ENCODE peak calls at places on chromosomes 13 and 19, in six cellular contexts. Z is H9, N is mesenchymal stem cell, K is IMR-90, P is neuronal stem cell, E is H1. H is an unnamed sample.

GRCh38 chr19:45352914-45353796 is 12.6 kb downstream of the KLC3 start:
- DNase-seq in Z (no peak), N (no peak), K (no peak), P (no peak), E (no peak), H (no peak)

GRCh38 chr13:27621116-27621365 is 651 bp upstream of the POLR1D start:
- DNase-seq in Z (no peak), N (peak; percentile 76), K (no peak), P (no peak), E (no peak), H (no peak)

GRCh38 chr19:1853295-1854031 is 5.2 kb upstream of the REXO1 start:
- DNase-seq in Z (peak; percentile 90), N (peak; percentile 81), K (peak; percentile 68), P (no peak), E (peak; percentile 98), H (peak; percentile 90)

GRCh38 chr13:21079761-21080730 is 18.7 kb upstream of the LATS2 start:
- DNase-seq in Z (no peak), N (peak; percentile 90), K (peak; percentile 93), P (no peak), E (no peak), H (peak; percentile 97)

GRCh38 chr19:40791996-40792395 is 7.0 kb upstream of the EGLN2 start:
- DNase-seq in Z (no peak), N (no peak), K (no peak), P (no peak), E (no peak), H (no peak)

GRCh38 chr19:29967623-29968022 is 25.6 kb downstream of the URI1 start:
- DNase-seq in Z (no peak), N (peak; percentile 36), K (peak; percentile 37), P (no peak), E (no peak), H (no peak)

GRCh38 chr19:8576273-8576993 is 809 bp downstream of the MYO1F start:
- DNase-seq in Z (no peak), N (no peak), K (no peak), P (no peak), E (no peak), H (peak; percentile 15)

GRCh38 chr13:75832812-75833211 is 196.7 kb downstream of the LMO7 start:
- DNase-seq in Z (no peak), N (no peak), K (no peak), P (no peak), E (no peak), H (no peak)

GRCh38 chr13:36344173-36344572 is 2.0 kb downstream of the SPART start:
- DNase-seq in Z (no peak), N (peak; percentile 89), K (peak; percentile 70), P (no peak), E (no peak), H (peak; percentile 41)

GRCh38 chr13:26961890-26962615 is 201.5 kb upstream of the GPR12 start:
- DNase-seq in Z (no peak), N (no peak), K (no peak), P (no peak), E (no peak), H (no peak)

GRCh38 chr13:74696148-74696922 is 562.1 kb upstream of the KLF12 start:
- DNase-seq in Z (no peak), N (no peak), K (no peak), P (no peak), E (no peak), H (no peak)

GRCh38 chr19:18418034-18418724 is 1.0 kb upstream of the SSBP4 start:
- DNase-seq in Z (no peak), N (no peak), K (no peak), P (no peak), E (no peak), H (no peak)

GRCh38 chr13:112176746-112177119 is 109.8 kb downstream of the SOX1 start:
- DNase-seq in Z (no peak), N (no peak), K (no peak), P (no peak), E (no peak), H (no peak)

GRCh38 chr13:44506719-44507118 is 69.4 kb downstream of the TSC22D1 start:
- DNase-seq in Z (no peak), N (no peak), K (no peak), P (no peak), E (no peak), H (no peak)

GRCh38 chr13:51026016-51026415 is 85.1 kb downstream of the C13orf42 start:
- DNase-seq in Z (no peak), N (no peak), K (no peak), P (no peak), E (no peak), H (no peak)

GRCh38 chr19:3340340-3340739 is 26.0 kb upstream of the NFIC start:
- DNase-seq in Z (no peak), N (no peak), K (no peak), P (no peak), E (no peak), H (no peak)

GRCh38 chr13:53276265-53276664 is 247.7 kb downstream of the OLFM4 start:
- DNase-seq in Z (peak; percentile 29), N (no peak), K (no peak), P (peak; percentile 8), E (no peak), H (no peak)

GRCh38 chr19:44749318-44749717 is 810 bp downstream of the BCL3 start:
- DNase-seq in Z (no peak), N (no peak), K (no peak), P (no peak), E (no peak), H (no peak)

GRCh38 chr13:73880365-73880764 is 253.8 kb downstream of the KLF12 start:
- DNase-seq in Z (no peak), N (peak; percentile 47), K (peak; percentile 36), P (no peak), E (no peak), H (no peak)

DNA sequence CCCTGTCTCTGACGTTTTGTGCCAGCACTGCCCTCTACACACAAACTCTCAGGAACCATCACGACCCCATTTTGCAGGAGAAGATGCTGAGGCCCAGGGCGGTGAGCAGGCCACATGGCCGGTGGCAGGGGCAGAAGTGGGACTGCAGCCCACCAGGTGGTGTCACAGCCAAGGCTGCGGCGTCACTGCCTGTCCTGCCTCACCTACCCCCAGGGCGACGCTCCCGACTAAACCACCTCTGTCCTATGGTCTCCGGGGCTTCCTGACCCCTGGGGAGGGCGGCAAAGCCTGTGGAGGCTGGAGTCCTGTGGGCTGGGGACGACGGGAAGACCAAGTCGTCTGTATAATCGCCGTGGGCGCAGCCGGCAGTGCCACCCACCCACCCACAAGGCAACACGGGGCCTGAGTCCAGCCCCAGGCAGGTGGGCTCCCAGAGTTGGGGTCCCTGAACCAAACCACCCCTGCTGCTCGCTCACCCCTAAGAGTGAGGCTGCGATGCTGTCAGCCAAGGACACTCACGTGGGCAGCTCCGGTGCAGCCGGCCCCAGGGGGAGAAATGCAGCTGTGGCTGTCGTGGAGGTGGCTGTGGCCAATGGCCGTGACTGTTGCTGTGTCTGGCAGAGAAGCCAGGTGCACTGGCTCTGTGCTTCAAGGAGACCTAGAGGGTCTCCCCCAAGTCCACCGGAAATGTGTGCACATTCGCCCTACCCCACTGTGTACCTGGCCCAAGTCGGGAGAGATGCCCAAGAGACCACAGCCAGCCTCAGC is 29.7 kb downstream of the RASA3 start:
- DNase-seq in Z (no peak), N (no peak), K (no peak), P (no peak), E (no peak), H (no peak)
- H4K91ac ChIP-seq in Z (no peak overlapping the region), N (peak overlapping the region; percentile 70), K (no peak overlapping the region), P (no peak overlapping the region), E (peak overlapping the region; percentile 65), H (peak overlapping the region; percentile 20)

GRCh38 chr19:35410487-35410886 is 37.6 kb upstream of the FFAR2 start:
- DNase-seq in Z (no peak), N (no peak), K (no peak), P (no peak), E (no peak), H (no peak)

GRCh38 chr19:35404879-35405622 is 34.2 kb downstream of the GPR42 start:
- DNase-seq in Z (no peak), N (peak; percentile 90), K (peak; percentile 92), P (peak; percentile 17), E (no peak), H (peak; percentile 93)

GRCh38 chr19:35407619-35408018 is 36.8 kb downstream of the GPR42 start:
- DNase-seq in Z (no peak), N (no peak), K (no peak), P (no peak), E (no peak), H (no peak)

GRCh38 chr19:35408284-35409171 is 37.7 kb downstream of the GPR42 start:
- DNase-seq in Z (no peak), N (no peak), K (no peak), P (no peak), E (no peak), H (no peak)

GRCh38 chr19:35409191-35409590 is 38.3 kb downstream of the GPR42 start:
- DNase-seq in Z (no peak), N (no peak), K (no peak), P (no peak), E (no peak), H (no peak)
- H4K91ac ChIP-seq in Z (no peak overlapping the region), N (no peak overlapping the region), K (no peak overlapping the region), P (no peak overlapping the region), E (no peak overlapping the region), H (no peak overlapping the region)

GRCh38 chr13:65917731-65918130 is 1312.4 kb downstream of the PCDH9 start:
- DNase-seq in Z (no peak), N (no peak), K (no peak), P (no peak), E (no peak), H (no peak)
- H4K91ac ChIP-seq in Z (no peak overlapping the region), N (no peak overlapping the region), K (no peak overlapping the region), P (no peak overlapping the region), E (no peak overlapping the region), H (no peak overlapping the region)

DNA sequence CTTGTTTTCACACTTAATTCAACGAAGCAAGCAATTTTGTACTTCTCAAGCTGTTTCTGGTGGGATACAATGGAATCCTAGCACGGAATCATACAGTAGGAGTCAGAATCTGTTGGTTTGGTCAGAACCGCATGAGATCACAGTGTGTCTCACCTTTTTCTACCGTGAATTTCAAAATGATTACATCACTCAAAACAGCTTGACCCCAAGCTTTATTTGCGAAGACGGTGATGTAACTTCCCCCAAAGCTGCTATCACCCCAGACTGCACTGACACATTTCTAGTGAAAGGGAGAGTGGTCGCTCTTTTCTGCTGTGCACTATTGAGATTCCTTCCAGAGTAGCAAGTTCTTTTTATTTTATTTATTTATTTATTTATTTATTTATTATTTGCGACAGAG is 9.6 kb downstream of the C19orf18 start:
- DNase-seq in Z (no peak), N (no peak), K (no peak), P (no peak), E (no peak), H (no peak)
- H4K91ac ChIP-seq in Z (no peak overlapping the region), N (no peak overlapping the region), K (no peak overlapping the region), P (no peak overlapping the region), E (no peak overlapping the region), H (no peak overlapping the region)

GRCh38 chr19:5251096-5252065 is 89.2 kb downstream of the PTPRS start:
- DNase-seq in Z (peak; percentile 49), N (no peak), K (no peak), P (no peak), E (no peak), H (no peak)
- H4K91ac ChIP-seq in Z (no peak overlapping the region), N (no peak overlapping the region), K (no peak overlapping the region), P (no peak overlapping the region), E (no peak overlapping the region), H (no peak overlapping the region)

DNA sequence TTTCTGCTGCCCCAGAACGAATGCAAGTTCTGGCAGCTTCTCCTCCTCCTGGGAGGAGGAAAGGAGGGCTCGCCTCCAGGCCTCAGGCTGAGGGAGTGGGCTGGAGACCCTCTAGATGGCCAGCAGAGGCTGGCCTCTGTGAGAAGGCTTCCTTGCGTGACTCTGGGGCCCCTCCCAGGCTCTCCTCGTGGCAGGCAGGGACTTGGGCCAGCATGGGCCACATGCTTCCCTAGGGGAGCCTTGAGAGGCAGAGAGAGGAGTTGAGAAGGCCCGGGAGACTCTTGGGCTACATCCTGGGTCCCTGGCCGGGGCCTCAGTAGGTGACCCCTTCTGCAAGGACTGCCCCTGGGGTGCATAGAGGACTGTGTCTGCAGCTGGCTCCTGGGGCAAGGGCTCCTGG is 25.9 kb downstream of the LYL1 start:
- DNase-seq in Z (no peak), N (no peak), K (no peak), P (no peak), E (no peak), H (no peak)
- H4K91ac ChIP-seq in Z (no peak overlapping the region), N (no peak overlapping the region), K (no peak overlapping the region), P (peak overlapping the region; percentile 90), E (peak overlapping the region; percentile 38), H (no peak overlapping the region)

H was measured in trophoblast cell.